ENCODE peak calls at places on chromosomes 4 and X, in five cellular contexts. P, M, E, K and B are unnamed samples.

GRCh38 chr4:76610751-76611150 is 175.7 kb downstream of the SHROOM3 start:
- DNase-seq in P (no peak), K (no peak), M (no peak), E (no peak), B (no peak)

GRCh38 chrX:153703036-153703370 is 15.3 kb downstream of the SLC6A8 start:
- DNase-seq in P (peak; percentile 42), E (peak; percentile 73), M (peak; percentile 57), K (peak; percentile 80), B (no peak)

GRCh38 chr4:54098375-54098774 is 1.6 kb upstream of the GSX2 start:
- DNase-seq in M (no peak), K (no peak), E (no peak), P (no peak), B (no peak)

GRCh38 chrX:115047181-115047580 is 29.8 kb upstream of the IL13RA2 start:
- DNase-seq in P (no peak), E (peak; percentile 45), M (no peak), K (no peak), B (no peak)

GRCh38 chrX:65524139-65524538 is 10.4 kb downstream of the LAS1L start:
- DNase-seq in K (no peak), P (no peak), E (no peak), M (no peak), B (no peak)

GRCh38 chr4:47817275-47817674 is 20.6 kb downstream of the CORIN start:
- DNase-seq in K (no peak), M (no peak), P (no peak), E (no peak), B (no peak)

GRCh38 chr4:90537491-90537890 is 410.3 kb downstream of the CCSER1 start:
- DNase-seq in P (no peak), E (peak; percentile 4), M (no peak), K (peak; percentile 5), B (no peak)

GRCh38 chrX:53186363-53186762 is 38.6 kb downstream of the KDM5C start:
- DNase-seq in P (no peak), M (no peak), E (peak; percentile 55), K (no peak), B (peak; percentile 76)

GRCh38 chr4:174437324-174437723 is 85.0 kb downstream of the HPGD start:
- DNase-seq in P (no peak), K (peak; percentile 73), E (peak; percentile 96), M (no peak), B (no peak)

GRCh38 chr4:38119663-38120374 is 159.6 kb downstream of the PTTG2 start:
- DNase-seq in E (peak; percentile 78), M (no peak), P (no peak), K (peak; percentile 62), B (no peak)

GRCh38 chrX:11427082-11428033 is 134.1 kb downstream of the AMELX start:
- DNase-seq in E (no peak), M (peak; percentile 38), P (peak; percentile 50), K (peak; percentile 54), B (no peak)

GRCh38 chr4:180333156-180333555 is 1910.0 kb upstream of the TENM3 start:
- DNase-seq in M (no peak), P (no peak), E (peak; percentile 60), K (no peak), B (no peak)

GRCh38 chr4:635851-636627 is 10.7 kb downstream of the PDE6B start:
- DNase-seq in E (no peak), M (no peak), P (no peak), K (no peak), B (no peak)

GRCh38 chr4:1050486-1051213 is 39.2 kb downstream of the FGFRL1 start:
- DNase-seq in K (peak; percentile 23), M (no peak), E (no peak), P (peak; percentile 7), B (no peak)

GRCh38 chr4:113744667-113745241 is 16.8 kb downstream of the CAMK2D start:
- DNase-seq in E (no peak), K (no peak), M (no peak), P (no peak), B (no peak)

GRCh38 chr4:106698621-106699195 is 330.1 kb upstream of the GIMD1 start:
- DNase-seq in E (no peak), K (no peak), M (no peak), P (no peak), B (no peak)

GRCh38 chr4:150828159-150828558 is 186.9 kb downstream of the LRBA start:
- DNase-seq in M (no peak), K (no peak), E (no peak), P (no peak), B (no peak)

GRCh38 chr4:20483416-20483815 is 216.8 kb upstream of the PACRGL start:
- DNase-seq in K (no peak), E (peak; percentile 30), M (no peak), P (no peak), B (no peak)

GRCh38 chr4:8128096-8128856 is 30.3 kb downstream of the ABLIM2 start:
- DNase-seq in K (no peak), E (no peak), M (no peak), P (no peak), B (no peak)

GRCh38 chr4:41692717-41693345 is 55.7 kb downstream of the PHOX2B start:
- DNase-seq in P (peak; percentile 19), M (no peak), K (peak; percentile 70), E (peak; percentile 22), B (no peak)

GRCh38 chr4:40736910-40737309 is 12.8 kb upstream of the NSUN7 start:
- DNase-seq in M (no peak), P (no peak), K (peak; percentile 72), E (peak; percentile 12), B (no peak)

GRCh38 chrX:100935767-100936166 is 7.0 kb upstream of the XKRX start:
- DNase-seq in K (no peak), P (no peak), M (no peak), E (no peak), B (no peak)

GRCh38 chrX:129478516-129478915 is 44.8 kb downstream of the SMARCA1 start:
- DNase-seq in K (peak; percentile 58), E (peak; percentile 63), M (no peak), P (no peak), B (no peak)

GRCh38 chr4:38162240-38162784 is 202.1 kb downstream of the PTTG2 start:
- DNase-seq in M (no peak), P (no peak), E (peak; percentile 87), K (peak; percentile 89), B (no peak)

GRCh38 chrX:136162827-136163427 is 15.6 kb downstream of the FHL1 start:
- DNase-seq in M (no peak), K (peak; percentile 60), P (peak; percentile 54), E (no peak), B (no peak)

GRCh38 chrX:118780915-118781314 is 42.7 kb upstream of the ZCCHC12 start:
- DNase-seq in E (peak; percentile 10), M (no peak), K (peak; percentile 78), P (no peak), B (no peak)

GRCh38 chr4:158169931-158170690 is 2.7 kb downstream of the GASK1B start:
- DNase-seq in M (no peak), K (peak; percentile 60), P (no peak), E (peak; percentile 72), B (no peak)
- H3K27ac ChIP-seq in M (peak overlapping the region; percentile 62), K (no peak overlapping the region), P (peak overlapping the region; percentile 93), E (peak overlapping the region; percentile 8), B (peak overlapping the region; percentile 57)

GRCh38 chrX:69386681-69387080 is 117.4 kb upstream of the NALF2 start:
- DNase-seq in P (no peak), E (no peak), K (no peak), M (no peak), B (no peak)
- H3K27ac ChIP-seq in P (no peak overlapping the region), E (no peak overlapping the region), K (no peak overlapping the region), M (no peak overlapping the region), B (no peak overlapping the region)

GRCh38 chr4:23827971-23828680 is 61.7 kb downstream of the PPARGC1A start:
- DNase-seq in E (peak; percentile 66), M (no peak), P (no peak), K (no peak), B (no peak)
- H3K27ac ChIP-seq in E (no peak overlapping the region), M (no peak overlapping the region), P (peak overlapping the region; percentile 41), K (no peak overlapping the region), B (no peak overlapping the region)

GRCh38 chr4:78629991-78630541 is 78.5 kb downstream of the ANXA3 start:
- DNase-seq in K (no peak), E (no peak), M (peak; percentile 51), P (no peak), B (no peak)
- H3K27ac ChIP-seq in K (peak overlapping the region; percentile 59), E (no peak overlapping the region), M (peak overlapping the region; percentile 80), P (peak overlapping the region; percentile 68), B (peak overlapping the region; percentile 39)